ENCODE peak calls at places on chromosome 15, in five cellular contexts. I is endothelial cell, E is heart left ventricle, A is natural killer cell, H is Right ventricle myocardium superior. D is an unnamed sample.

GRCh38 chr15:67813104-67813634 is 12.1 kb upstream of the SKOR1 start:
- DNase-seq in H (no peak), I (no peak), E (no peak), A (no peak), D (no peak)

GRCh38 chr15:51024735-51025453 is 69.8 kb downstream of the TNFAIP8L3 start:
- DNase-seq in E (no peak), A (no peak), I (no peak), H (no peak), D (no peak)

GRCh38 chr15:79091204-79091867 is 756 bp upstream of the RASGRF1 start:
- DNase-seq in A (no peak), H (no peak), I (peak), E (no peak), D (peak)

GRCh38 chr15:88174571-88174970 is 82.0 kb downstream of the NTRK3 start:
- DNase-seq in H (no peak), A (no peak), I (no peak), E (no peak), D (no peak)

GRCh38 chr15:101118615-101119014 is 133.2 kb downstream of the CHSY1 start:
- DNase-seq in E (no peak), A (no peak), I (no peak), H (no peak), D (no peak)

GRCh38 chr15:74244818-74245341 is 8.8 kb downstream of the CCDC33 start:
- DNase-seq in I (no peak), H (no peak), E (no peak), A (no peak), D (no peak)

GRCh38 chr15:74157868-74158827 is 15.4 kb upstream of the ISLR start:
- DNase-seq in H (no peak), E (no peak), I (no peak), A (no peak), D (no peak)

GRCh38 chr15:66573719-66574641 is 8.2 kb upstream of the LCTL start:
- DNase-seq in I (no peak), A (no peak), E (no peak), H (no peak), D (peak)

GRCh38 chr15:77863491-77864105 is 213.9 kb downstream of the TBC1D2B start:
- DNase-seq in A (no peak), H (no peak), I (no peak), E (no peak), D (no peak)

GRCh38 chr15:100958326-100959065 is 39.3 kb downstream of the LRRK1 start:
- DNase-seq in H (no peak), I (no peak), E (no peak), A (no peak), D (no peak)

GRCh38 chr15:92077353-92078080 is 224.0 kb downstream of the SLCO3A1 start:
- DNase-seq in E (peak), H (peak), A (peak), I (peak), D (peak)

GRCh38 chr15:36449084-36449661 is 130.3 kb upstream of the CDIN1 start:
- DNase-seq in H (no peak), I (no peak), E (no peak), A (no peak), D (peak)

GRCh38 chr15:70023064-70023768 is 74.5 kb downstream of the TLE3 start:
- DNase-seq in I (no peak), H (no peak), E (no peak), A (peak), D (peak)

GRCh38 chr15:83871808-83872559 is 218.1 kb downstream of the ADAMTSL3 start:
- DNase-seq in I (no peak), H (no peak), A (no peak), E (no peak), D (no peak)

GRCh38 chr15:74489518-74490338 is 28.8 kb upstream of the UBL7 start:
- DNase-seq in H (peak), E (peak), A (peak), I (peak), D (peak)

GRCh38 chr15:43268111-43269105 is 1.7 kb upstream of the TGM5 start:
- DNase-seq in A (no peak), E (no peak), H (no peak), I (peak), D (no peak)

GRCh38 chr15:71780349-71780976 is 29.9 kb upstream of the NR2E3 start:
- DNase-seq in A (no peak), E (no peak), I (peak), H (no peak), D (peak)

GRCh38 chr15:92832992-92833438 is 67.1 kb upstream of the CHD2 start:
- DNase-seq in E (no peak), A (no peak), I (no peak), H (no peak), D (no peak)

GRCh38 chr15:101374326-101374725 is 79.3 kb upstream of the SNRPA1 start:
- DNase-seq in A (no peak), H (no peak), I (no peak), E (no peak), D (no peak)

GRCh38 chr15:90101130-90101968 is 919 bp downstream of the IDH2 start:
- DNase-seq in E (peak), A (no peak), H (peak), I (peak), D (peak)

GRCh38 chr15:56871180-56871579 is 47.3 kb upstream of the TCF12 start:
- DNase-seq in A (no peak), I (no peak), H (no peak), E (no peak), D (peak)

GRCh38 chr15:77162872-77163633 is 92.1 kb upstream of the TSPAN3 start:
- DNase-seq in E (no peak), A (no peak), I (no peak), H (no peak), D (no peak)

GRCh38 chr15:79529441-79529840 is 97.3 kb downstream of the MINAR1 start:
- DNase-seq in A (no peak), E (no peak), I (no peak), H (no peak), D (no peak)

GRCh38 chr15:78001656-78002055 is 75.9 kb downstream of the TBC1D2B start:
- DNase-seq in A (no peak), H (no peak), I (no peak), E (no peak), D (no peak)

GRCh38 chr15:72912121-72912520 is 128.6 kb upstream of the ADPGK start:
- DNase-seq in A (no peak), H (no peak), I (no peak), E (no peak), D (no peak)

GRCh38 chr15:59372352-59373211 is at the start of gene MYO1E:
- DNase-seq in I (peak), E (peak), H (peak), A (peak), D (peak)

GRCh38 chr15:85149460-85150129 is 167.9 kb downstream of the PDE8A start:
- DNase-seq in A (no peak), H (no peak), E (no peak), I (no peak), D (no peak)

GRCh38 chr15:43777293-43777819 is 590 bp upstream of the ELL3 start:
- DNase-seq in H (peak), A (peak), E (peak), I (peak), D (peak)

GRCh38 chr15:71409541-71409940 is 294.3 kb downstream of the THSD4 start:
- DNase-seq in I (no peak), H (no peak), A (no peak), E (no peak), D (no peak)

GRCh38 chr15:88238618-88239430 is 17.7 kb downstream of the NTRK3 start:
- DNase-seq in H (no peak), A (no peak), E (no peak), I (no peak), D (no peak)

D was measured in HAP-1.